ENCODE peak calls at places on chromosomes 12 and 14, in nine cellular contexts. One of them, this sample, is unnamed.

GRCh38 chr14:64225156-64225757 is 68.9 kb downstream of the ESR2 start:
- DNase-seq in endothelial cell: no peak
- DNase-seq in stromal cell of bone marrow: no peak
- DNase-seq in activated naive CD8-positive, alpha-beta T cell treated with anti-CD3 and anti-CD28 coated beads for 36 hours: no peak
- DNase-seq in aorta: no peak
- DNase-seq in left ventricle myocardium inferior: peak
- DNase-seq in T-helper 1 cell: no peak
- DNase-seq in adipocyte: no peak
- DNase-seq in T-helper 2 cell: no peak
- DNase-seq in this sample: no peak

GRCh38 chr12:55925371-55925770 is 2.3 kb downstream of the PYM1 start:
- DNase-seq in endothelial cell: no peak
- DNase-seq in stromal cell of bone marrow: no peak
- DNase-seq in activated naive CD8-positive, alpha-beta T cell treated with anti-CD3 and anti-CD28 coated beads for 36 hours: no peak
- DNase-seq in aorta: no peak
- DNase-seq in left ventricle myocardium inferior: no peak
- DNase-seq in T-helper 1 cell: no peak
- DNase-seq in adipocyte: no peak
- DNase-seq in T-helper 2 cell: no peak
- DNase-seq in this sample: no peak

GRCh38 chr12:95851609-95852008 is 7.1 kb upstream of the SNRPF start:
- DNase-seq in endothelial cell: no peak
- DNase-seq in stromal cell of bone marrow: no peak
- DNase-seq in activated naive CD8-positive, alpha-beta T cell treated with anti-CD3 and anti-CD28 coated beads for 36 hours: no peak
- DNase-seq in aorta: no peak
- DNase-seq in left ventricle myocardium inferior: no peak
- DNase-seq in T-helper 1 cell: no peak
- DNase-seq in adipocyte: no peak
- DNase-seq in T-helper 2 cell: peak
- DNase-seq in this sample: no peak

GRCh38 chr12:120247183-120247582 is 18.3 kb downstream of the PXN start:
- DNase-seq in endothelial cell: no peak
- DNase-seq in stromal cell of bone marrow: no peak
- DNase-seq in activated naive CD8-positive, alpha-beta T cell treated with anti-CD3 and anti-CD28 coated beads for 36 hours: no peak
- DNase-seq in aorta: no peak
- DNase-seq in left ventricle myocardium inferior: no peak
- DNase-seq in T-helper 1 cell: no peak
- DNase-seq in adipocyte: no peak
- DNase-seq in T-helper 2 cell: no peak
- DNase-seq in this sample: no peak

GRCh38 chr12:981176-981828 is 9.7 kb upstream of the ERC1 start:
- DNase-seq in endothelial cell: no peak
- DNase-seq in stromal cell of bone marrow: no peak
- DNase-seq in activated naive CD8-positive, alpha-beta T cell treated with anti-CD3 and anti-CD28 coated beads for 36 hours: no peak
- DNase-seq in aorta: no peak
- DNase-seq in left ventricle myocardium inferior: no peak
- DNase-seq in T-helper 1 cell: no peak
- DNase-seq in adipocyte: no peak
- DNase-seq in T-helper 2 cell: peak
- DNase-seq in this sample: no peak

GRCh38 chr14:37992489-37992888 is 215.2 kb upstream of the SSTR1 start:
- DNase-seq in endothelial cell: no peak
- DNase-seq in stromal cell of bone marrow: no peak
- DNase-seq in activated naive CD8-positive, alpha-beta T cell treated with anti-CD3 and anti-CD28 coated beads for 36 hours: no peak
- DNase-seq in aorta: no peak
- DNase-seq in left ventricle myocardium inferior: no peak
- DNase-seq in T-helper 1 cell: no peak
- DNase-seq in adipocyte: no peak
- DNase-seq in T-helper 2 cell: no peak
- DNase-seq in this sample: no peak

GRCh38 chr12:132761032-132761910 is at the start of gene ANKLE2:
- DNase-seq in endothelial cell: peak
- DNase-seq in stromal cell of bone marrow: peak
- DNase-seq in activated naive CD8-positive, alpha-beta T cell treated with anti-CD3 and anti-CD28 coated beads for 36 hours: peak
- DNase-seq in aorta: peak
- DNase-seq in left ventricle myocardium inferior: peak
- DNase-seq in T-helper 1 cell: peak
- DNase-seq in adipocyte: peak
- DNase-seq in T-helper 2 cell: peak
- DNase-seq in this sample: peak

GRCh38 chr12:41745593-41745992 is 399.1 kb downstream of the GXYLT1 start:
- DNase-seq in endothelial cell: no peak
- DNase-seq in stromal cell of bone marrow: no peak
- DNase-seq in activated naive CD8-positive, alpha-beta T cell treated with anti-CD3 and anti-CD28 coated beads for 36 hours: no peak
- DNase-seq in aorta: no peak
- DNase-seq in left ventricle myocardium inferior: no peak
- DNase-seq in T-helper 1 cell: no peak
- DNase-seq in adipocyte: no peak
- DNase-seq in T-helper 2 cell: no peak
- DNase-seq in this sample: no peak

GRCh38 chr14:51079489-51079888 is 15.4 kb downstream of the TRIM9 start:
- DNase-seq in endothelial cell: no peak
- DNase-seq in stromal cell of bone marrow: no peak
- DNase-seq in activated naive CD8-positive, alpha-beta T cell treated with anti-CD3 and anti-CD28 coated beads for 36 hours: no peak
- DNase-seq in aorta: no peak
- DNase-seq in left ventricle myocardium inferior: no peak
- DNase-seq in T-helper 1 cell: no peak
- DNase-seq in adipocyte: no peak
- DNase-seq in T-helper 2 cell: no peak
- DNase-seq in this sample: no peak